ENCODE peak calls at places on chromosomes 5 and 9, in six cellular contexts. I is HepG2, T is HCT116, V is GM12878, J is H1, D is K562. C is an unnamed sample.
A peak's percentile ranks its signal among the peaks of the same experiment; 100 is the strongest.

GRCh38 chr9:38253200-38253599 is 139.3 kb upstream of the ALDH1B1 start:
- DNase-seq in V (no peak), I (peak; percentile 13), D (no peak), T (no peak), J (no peak), C (no peak)

GRCh38 chr9:128124873-128125574 is 2.5 kb downstream of the PTGES2 start:
- DNase-seq in T (peak; percentile 46), D (peak; percentile 56), I (peak; percentile 57), J (peak; percentile 66), V (peak; percentile 35), C (peak; percentile 92)

GRCh38 chr9:134466869-134467616 is 140.8 kb downstream of the RXRA start:
- DNase-seq in T (no peak), J (no peak), D (no peak), I (no peak), V (no peak), C (peak; percentile 33)

GRCh38 chr9:87959916-87960581 is 14.3 kb downstream of the CDK20 start:
- DNase-seq in D (no peak), I (no peak), J (no peak), T (no peak), V (no peak), C (no peak)

GRCh38 chr5:136766456-136766855 is 401.1 kb upstream of the TRPC7 start:
- DNase-seq in J (no peak), D (no peak), I (no peak), V (no peak), T (no peak), C (no peak)

GRCh38 chr5:144794922-144795321 is 624.2 kb downstream of the KCTD16 start:
- DNase-seq in I (no peak), T (no peak), D (no peak), J (no peak), V (no peak), C (no peak)

GRCh38 chr5:168324864-168325615 is 33.6 kb downstream of the WWC1 start:
- DNase-seq in V (no peak), T (peak; percentile 62), D (no peak), I (peak; percentile 10), J (no peak), C (no peak)

GRCh38 chr5:67878911-67879310 is 336.6 kb upstream of the PIK3R1 start:
- DNase-seq in D (no peak), I (no peak), T (no peak), V (no peak), J (no peak), C (no peak)

GRCh38 chr5:140842798-140843733 is 2.1 kb downstream of the PCDHA8 start:
- DNase-seq in D (no peak), V (no peak), T (no peak), J (no peak), I (no peak), C (no peak)

GRCh38 chr5:8851101-8851500 is 694.8 kb downstream of the SEMA5A start:
- DNase-seq in J (no peak), I (no peak), D (no peak), V (no peak), T (no peak), C (no peak)

GRCh38 chr9:16559418-16560188 is 310.9 kb downstream of the BNC2 start:
- DNase-seq in J (no peak), D (no peak), V (no peak), I (no peak), T (no peak), C (no peak)

GRCh38 chr5:51859624-51860023 is 476.4 kb downstream of the ISL1 start:
- DNase-seq in D (no peak), V (no peak), I (no peak), J (no peak), T (no peak), C (no peak)

GRCh38 chr5:181052526-181052927 is 12.5 kb downstream of the BTNL9 start:
- DNase-seq in V (no peak), D (no peak), T (no peak), I (no peak), J (no peak), C (peak; percentile 43)

GRCh38 chr5:179124853-179125788 is 64.9 kb downstream of the ZNF354C start:
- DNase-seq in T (no peak), J (no peak), D (no peak), I (no peak), V (no peak), C (no peak)

GRCh38 chr5:114208120-114208519 is 153.8 kb upstream of the KCNN2 start:
- DNase-seq in V (no peak), J (no peak), T (no peak), D (no peak), I (no peak), C (no peak)
- TF ChIP-seq ATF3 in V (no peak), J (no peak), T (no peak), D (no peak), I (no peak), C (no peak)

GRCh38 chr5:148482196-148482595 is 98.4 kb downstream of the FBXO38 start:
- DNase-seq in I (no peak), J (no peak), D (no peak), T (no peak), V (no peak), C (no peak)
- TF ChIP-seq ATF3 in I (no peak), J (no peak), D (no peak), T (no peak), V (no peak), C (no peak)

GRCh38 chr9:124311283-124311682 is 53.5 kb downstream of the NEK6 start:
- DNase-seq in T (no peak), J (no peak), D (no peak), I (no peak), V (no peak), C (peak; percentile 53)
- TF ChIP-seq ATF3 in T (no peak), J (no peak), D (no peak), I (no peak), V (no peak), C (no peak)

DNA sequence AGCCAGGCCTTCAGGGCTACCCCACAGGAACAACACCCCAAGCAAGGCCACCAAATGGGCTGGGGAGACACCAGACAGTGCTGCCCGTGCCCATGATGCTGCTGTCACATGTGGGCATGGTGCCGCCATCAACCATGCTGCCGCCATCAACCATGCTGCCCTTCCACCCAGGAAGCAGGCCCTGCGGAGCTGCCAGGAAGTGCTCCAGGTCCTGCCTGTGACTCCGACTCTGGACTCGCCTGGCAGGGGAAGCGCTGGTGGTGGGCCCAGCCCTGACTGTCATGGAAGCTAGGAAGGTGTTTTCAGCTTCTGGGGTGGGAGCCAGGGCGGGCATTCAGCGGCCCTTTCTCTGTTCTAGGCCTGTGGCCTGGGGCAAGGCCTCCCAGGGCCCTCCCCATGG is 8.8 kb downstream of the AK8 start:
- DNase-seq in J (no peak), I (no peak), V (no peak), T (no peak), D (no peak), C (no peak)
- TF ChIP-seq ATF3 in J (no peak), I (no peak), V (no peak), T (no peak), D (no peak), C (no peak)

GRCh38 chr5:134479839-134480238 is 45.6 kb upstream of the JADE2 start:
- DNase-seq in I (no peak), J (no peak), V (no peak), D (no peak), T (no peak), C (no peak)

DNA sequence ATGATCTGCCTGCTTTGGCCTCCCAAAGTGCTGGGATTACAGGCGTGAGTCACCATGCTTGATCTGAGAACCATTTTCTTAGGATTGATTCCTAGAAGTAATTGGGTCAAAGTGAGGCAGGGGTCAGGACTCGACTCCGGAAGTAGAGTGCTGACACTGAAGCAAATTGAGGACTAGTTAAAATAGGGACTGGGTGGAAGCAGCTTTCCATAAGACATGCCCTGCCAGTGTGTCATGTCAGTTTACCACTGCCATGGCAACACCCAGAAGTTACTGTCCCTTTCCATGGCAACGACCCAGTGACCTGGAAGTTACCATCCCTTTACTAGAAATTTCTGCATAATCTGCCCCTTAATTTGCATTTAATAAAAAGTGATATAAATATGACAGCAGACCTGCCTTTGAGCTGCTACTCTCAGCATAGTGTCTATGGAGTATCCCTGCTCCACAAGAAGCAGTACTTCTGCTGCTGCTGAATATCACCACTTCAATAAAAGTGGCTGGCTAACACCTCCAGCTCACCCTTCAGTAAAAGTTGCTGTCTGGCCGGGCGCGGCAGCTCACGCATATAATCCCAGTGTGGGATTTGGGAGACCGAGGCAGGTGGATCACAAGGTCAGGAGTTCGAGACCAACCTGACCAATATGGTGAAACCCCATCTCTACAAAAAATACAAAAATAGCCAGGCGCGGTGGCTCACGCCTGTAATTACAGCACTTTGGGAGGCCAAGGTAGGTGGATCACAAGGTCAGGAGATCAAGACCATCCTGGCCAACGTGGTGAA is 47.8 kb upstream of the JADE2 start:
- DNase-seq in T (no peak), V (no peak), J (no peak), D (no peak), I (no peak), C (no peak)
- TF ChIP-seq ATF3 in T (no peak), V (no peak), J (no peak), D (peak; percentile 27), I (no peak), C (no peak)

C was measured in WTC11.